ENCODE peak calls at places on chromosome 14, in eight cellular contexts. One of them, this sample, is unnamed.

GRCh38 chr14:93332032-93332852 is 594 bp downstream of the BTBD7 start:
- DNase-seq in stomach: peak
- DNase-seq in A549: no peak
- DNase-seq in AG09309: no peak
- DNase-seq in fibroblast of pulmonary artery: peak
- DNase-seq in Caco-2: peak
- DNase-seq in tibial artery: peak
- DNase-seq in cardiac muscle cell: peak
- DNase-seq in this sample: peak

GRCh38 chr14:74141703-74142102 is 56.9 kb downstream of the LIN52 start:
- DNase-seq in cardiac muscle cell: no peak
- DNase-seq in AG09309: peak
- DNase-seq in Caco-2: no peak
- DNase-seq in A549: no peak
- DNase-seq in tibial artery: peak
- DNase-seq in fibroblast of pulmonary artery: peak
- DNase-seq in stomach: no peak
- DNase-seq in this sample: peak

GRCh38 chr14:99252443-99252939 is 19.5 kb downstream of the BCL11B start:
- DNase-seq in cardiac muscle cell: no peak
- DNase-seq in AG09309: no peak
- DNase-seq in fibroblast of pulmonary artery: no peak
- DNase-seq in tibial artery: no peak
- DNase-seq in stomach: no peak
- DNase-seq in A549: no peak
- DNase-seq in Caco-2: no peak
- DNase-seq in this sample: no peak

GRCh38 chr14:94100847-94101246 is 9.7 kb upstream of the IFI27 start:
- DNase-seq in tibial artery: peak
- DNase-seq in stomach: no peak
- DNase-seq in fibroblast of pulmonary artery: peak
- DNase-seq in cardiac muscle cell: no peak
- DNase-seq in Caco-2: no peak
- DNase-seq in A549: peak
- DNase-seq in AG09309: no peak
- DNase-seq in this sample: peak

GRCh38 chr14:68291820-68292219 is 472.2 kb downstream of the RAD51B start:
- DNase-seq in stomach: no peak
- DNase-seq in cardiac muscle cell: peak
- DNase-seq in AG09309: no peak
- DNase-seq in fibroblast of pulmonary artery: no peak
- DNase-seq in Caco-2: no peak
- DNase-seq in A549: no peak
- DNase-seq in tibial artery: no peak
- DNase-seq in this sample: no peak

GRCh38 chr14:99344051-99344450 is 72.1 kb upstream of the BCL11B start:
- DNase-seq in A549: no peak
- DNase-seq in stomach: no peak
- DNase-seq in fibroblast of pulmonary artery: no peak
- DNase-seq in Caco-2: no peak
- DNase-seq in AG09309: no peak
- DNase-seq in cardiac muscle cell: no peak
- DNase-seq in tibial artery: no peak
- DNase-seq in this sample: no peak

GRCh38 chr14:92951912-92952471 is 29.0 kb downstream of the CHGA start:
- DNase-seq in A549: peak
- DNase-seq in fibroblast of pulmonary artery: peak
- DNase-seq in stomach: peak
- DNase-seq in Caco-2: peak
- DNase-seq in tibial artery: peak
- DNase-seq in cardiac muscle cell: peak
- DNase-seq in AG09309: no peak
- DNase-seq in this sample: peak

GRCh38 chr14:106848330-106849121 is 1322.1 kb downstream of the TMEM121 start:
- DNase-seq in Caco-2: peak
- DNase-seq in fibroblast of pulmonary artery: no peak
- DNase-seq in stomach: no peak
- DNase-seq in cardiac muscle cell: no peak
- DNase-seq in tibial artery: no peak
- DNase-seq in A549: no peak
- DNase-seq in AG09309: no peak
- DNase-seq in this sample: no peak

GRCh38 chr14:20805485-20805884 is 2.8 kb upstream of the RNASE1 start:
- DNase-seq in stomach: no peak
- DNase-seq in tibial artery: no peak
- DNase-seq in cardiac muscle cell: no peak
- DNase-seq in AG09309: no peak
- DNase-seq in fibroblast of pulmonary artery: no peak
- DNase-seq in Caco-2: no peak
- DNase-seq in A549: no peak
- DNase-seq in this sample: no peak

GRCh38 chr14:102666635-102667034 is 74.2 kb downstream of the RCOR1 start:
- DNase-seq in fibroblast of pulmonary artery: peak
- DNase-seq in stomach: no peak
- DNase-seq in Caco-2: no peak
- DNase-seq in A549: no peak
- DNase-seq in tibial artery: no peak
- DNase-seq in AG09309: peak
- DNase-seq in cardiac muscle cell: no peak
- DNase-seq in this sample: no peak

GRCh38 chr14:52325632-52326031 is 11.5 kb downstream of the PTGER2 start:
- DNase-seq in AG09309: no peak
- DNase-seq in stomach: no peak
- DNase-seq in tibial artery: no peak
- DNase-seq in cardiac muscle cell: no peak
- DNase-seq in Caco-2: no peak
- DNase-seq in A549: no peak
- DNase-seq in fibroblast of pulmonary artery: no peak
- DNase-seq in this sample: no peak

GRCh38 chr14:93263416-93263815 is 56.4 kb downstream of the UBR7 start:
- DNase-seq in cardiac muscle cell: no peak
- DNase-seq in AG09309: no peak
- DNase-seq in Caco-2: no peak
- DNase-seq in tibial artery: no peak
- DNase-seq in A549: no peak
- DNase-seq in fibroblast of pulmonary artery: peak
- DNase-seq in stomach: no peak
- DNase-seq in this sample: peak

GRCh38 chr14:95061317-95062093 is 95.8 kb downstream of the DICER1 start:
- DNase-seq in A549: no peak
- DNase-seq in Caco-2: no peak
- DNase-seq in stomach: no peak
- DNase-seq in tibial artery: no peak
- DNase-seq in fibroblast of pulmonary artery: no peak
- DNase-seq in cardiac muscle cell: no peak
- DNase-seq in AG09309: no peak
- DNase-seq in this sample: no peak

GRCh38 chr14:45066667-45067066 is 17.2 kb upstream of the PRPF39 start:
- DNase-seq in AG09309: no peak
- DNase-seq in fibroblast of pulmonary artery: no peak
- DNase-seq in cardiac muscle cell: no peak
- DNase-seq in stomach: no peak
- DNase-seq in Caco-2: no peak
- DNase-seq in A549: no peak
- DNase-seq in tibial artery: no peak
- DNase-seq in this sample: no peak

GRCh38 chr14:60722163-60722835 is 1.9 kb downstream of the SIX4 start:
- DNase-seq in cardiac muscle cell: peak
- DNase-seq in A549: peak
- DNase-seq in Caco-2: peak
- DNase-seq in tibial artery: peak
- DNase-seq in AG09309: no peak
- DNase-seq in stomach: peak
- DNase-seq in fibroblast of pulmonary artery: peak
- DNase-seq in this sample: peak

GRCh38 chr14:57833304-57833703 is 32.6 kb downstream of the SLC35F4 start:
- DNase-seq in AG09309: peak
- DNase-seq in Caco-2: no peak
- DNase-seq in tibial artery: peak
- DNase-seq in cardiac muscle cell: no peak
- DNase-seq in stomach: no peak
- DNase-seq in A549: peak
- DNase-seq in fibroblast of pulmonary artery: peak
- DNase-seq in this sample: peak

GRCh38 chr14:105349992-105350391 is 35.4 kb downstream of the PACS2 start:
- DNase-seq in AG09309: no peak
- DNase-seq in tibial artery: no peak
- DNase-seq in A549: no peak
- DNase-seq in cardiac muscle cell: no peak
- DNase-seq in fibroblast of pulmonary artery: no peak
- DNase-seq in stomach: no peak
- DNase-seq in Caco-2: no peak
- DNase-seq in this sample: no peak

GRCh38 chr14:87529081-87529480 is 463.9 kb downstream of the GALC start:
- DNase-seq in stomach: no peak
- DNase-seq in fibroblast of pulmonary artery: no peak
- DNase-seq in AG09309: no peak
- DNase-seq in cardiac muscle cell: no peak
- DNase-seq in Caco-2: no peak
- DNase-seq in A549: no peak
- DNase-seq in tibial artery: no peak
- DNase-seq in this sample: no peak

GRCh38 chr14:92644166-92644565 is 104.3 kb downstream of the LGMN start:
- DNase-seq in Caco-2: no peak
- DNase-seq in AG09309: no peak
- DNase-seq in fibroblast of pulmonary artery: peak
- DNase-seq in A549: no peak
- DNase-seq in tibial artery: no peak
- DNase-seq in cardiac muscle cell: no peak
- DNase-seq in stomach: no peak
- DNase-seq in this sample: peak

GRCh38 chr14:102527255-102528232 is 18.0 kb upstream of the ANKRD9 start:
- DNase-seq in tibial artery: no peak
- DNase-seq in A549: peak
- DNase-seq in stomach: peak
- DNase-seq in cardiac muscle cell: no peak
- DNase-seq in Caco-2: no peak
- DNase-seq in AG09309: no peak
- DNase-seq in fibroblast of pulmonary artery: no peak
- DNase-seq in this sample: peak

GRCh38 chr14:83838221-83838620 is 1691.7 kb upstream of the FLRT2 start:
- DNase-seq in stomach: no peak
- DNase-seq in A549: no peak
- DNase-seq in AG09309: no peak
- DNase-seq in Caco-2: no peak
- DNase-seq in fibroblast of pulmonary artery: no peak
- DNase-seq in cardiac muscle cell: no peak
- DNase-seq in tibial artery: no peak
- DNase-seq in this sample: no peak

GRCh38 chr14:102516531-102517411 is 7.2 kb upstream of the ANKRD9 start:
- DNase-seq in tibial artery: no peak
- DNase-seq in fibroblast of pulmonary artery: no peak
- DNase-seq in A549: peak
- DNase-seq in AG09309: no peak
- DNase-seq in stomach: peak
- DNase-seq in Caco-2: peak
- DNase-seq in cardiac muscle cell: peak
- DNase-seq in this sample: no peak

DNA sequence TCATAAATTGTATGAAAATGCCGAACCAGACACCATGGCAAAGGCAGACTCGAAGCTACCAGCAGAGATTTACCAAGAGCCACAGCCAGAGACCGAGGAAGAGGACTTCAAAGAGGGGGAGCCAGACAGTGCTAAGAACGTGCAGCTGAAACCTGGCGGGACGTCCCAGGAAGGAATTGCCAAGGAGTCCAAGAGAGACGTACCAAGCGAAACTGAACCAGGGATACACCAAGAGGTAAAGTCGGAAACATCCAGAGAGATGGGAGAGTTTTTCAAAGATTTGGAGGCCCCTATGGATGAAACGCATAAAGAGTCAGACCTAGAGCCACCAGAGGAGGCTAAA is 294 bp downstream of the SAMD15 start:
- DNase-seq in Caco-2: no peak
- DNase-seq in stomach: no peak
- DNase-seq in A549: no peak
- DNase-seq in AG09309: no peak
- DNase-seq in fibroblast of pulmonary artery: no peak
- DNase-seq in tibial artery: no peak
- DNase-seq in cardiac muscle cell: no peak
- DNase-seq in this sample: no peak
- H3K4me3 ChIP-seq in Caco-2: peak
- H3K4me3 ChIP-seq in stomach: peak
- H3K4me3 ChIP-seq in A549: peak
- H3K4me3 ChIP-seq in AG09309: peak
- H3K4me3 ChIP-seq in fibroblast of pulmonary artery: peak
- H3K4me3 ChIP-seq in tibial artery: peak
- H3K4me3 ChIP-seq in cardiac muscle cell: peak
- H3K4me3 ChIP-seq in this sample: peak

GRCh38 chr14:53509227-53509822 is 356.2 kb upstream of the DDHD1 start:
- DNase-seq in stomach: no peak
- DNase-seq in Caco-2: no peak
- DNase-seq in A549: no peak
- DNase-seq in tibial artery: peak
- DNase-seq in fibroblast of pulmonary artery: peak
- DNase-seq in AG09309: no peak
- DNase-seq in cardiac muscle cell: peak
- DNase-seq in this sample: no peak
- TF ChIP-seq CTCF in stomach: no peak
- TF ChIP-seq CTCF in Caco-2: no peak
- TF ChIP-seq CTCF in A549: no peak
- TF ChIP-seq CTCF in tibial artery: no peak
- TF ChIP-seq CTCF in fibroblast of pulmonary artery: no peak
- TF ChIP-seq CTCF in AG09309: no peak
- TF ChIP-seq CTCF in cardiac muscle cell: no peak
- TF ChIP-seq CTCF in this sample: no peak

DNA sequence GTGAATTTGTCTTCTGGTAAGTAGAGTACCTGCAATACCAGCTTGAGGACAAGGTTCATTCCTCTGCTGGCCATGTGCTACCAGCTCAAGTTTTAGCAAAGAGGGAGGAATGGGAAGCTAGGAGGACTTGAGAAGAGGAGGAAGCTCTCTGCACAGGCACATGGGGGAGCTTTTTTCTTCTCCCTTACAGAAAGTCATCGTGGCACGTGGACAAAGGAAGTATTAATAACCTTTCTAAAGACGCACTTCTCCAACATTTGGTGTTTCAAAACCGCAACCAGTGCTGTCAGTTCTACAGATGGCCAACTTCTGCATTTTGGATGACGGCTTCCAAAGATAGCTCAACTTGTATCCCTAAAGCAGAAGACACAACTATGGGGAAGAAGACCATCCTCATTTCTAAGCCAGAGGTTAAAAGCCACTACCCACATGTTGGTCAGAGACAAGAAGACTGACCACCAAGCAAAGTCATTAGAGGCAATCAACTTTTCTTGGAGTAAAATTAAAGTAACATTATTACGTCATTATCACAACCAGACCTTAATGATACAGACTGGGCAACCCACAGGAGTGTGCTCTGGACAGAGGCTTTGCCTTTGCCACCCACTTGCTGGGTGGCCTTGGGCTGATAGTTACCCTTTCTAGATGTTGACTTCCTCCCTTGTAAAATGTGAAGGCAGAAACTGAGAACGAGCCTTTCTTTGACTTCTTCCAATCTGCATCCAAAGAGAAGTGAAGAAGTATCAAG is 12.3 kb upstream of the TMED10 start:
- DNase-seq in tibial artery: peak
- DNase-seq in cardiac muscle cell: no peak
- DNase-seq in AG09309: no peak
- DNase-seq in stomach: no peak
- DNase-seq in fibroblast of pulmonary artery: no peak
- DNase-seq in Caco-2: no peak
- DNase-seq in A549: no peak
- DNase-seq in this sample: no peak
- H3K4me3 ChIP-seq in tibial artery: no peak
- H3K4me3 ChIP-seq in cardiac muscle cell: no peak
- H3K4me3 ChIP-seq in AG09309: no peak
- H3K4me3 ChIP-seq in stomach: no peak
- H3K4me3 ChIP-seq in fibroblast of pulmonary artery: no peak
- H3K4me3 ChIP-seq in Caco-2: no peak
- H3K4me3 ChIP-seq in A549: no peak
- H3K4me3 ChIP-seq in this sample: no peak

GRCh38 chr14:34111933-34112332 is 161.1 kb upstream of the EGLN3 start:
- DNase-seq in fibroblast of pulmonary artery: no peak
- DNase-seq in stomach: no peak
- DNase-seq in cardiac muscle cell: no peak
- DNase-seq in A549: no peak
- DNase-seq in Caco-2: no peak
- DNase-seq in AG09309: no peak
- DNase-seq in tibial artery: no peak
- DNase-seq in this sample: no peak
- TF ChIP-seq CTCF in fibroblast of pulmonary artery: no peak
- TF ChIP-seq CTCF in stomach: no peak
- TF ChIP-seq CTCF in cardiac muscle cell: no peak
- TF ChIP-seq CTCF in A549: no peak
- TF ChIP-seq CTCF in Caco-2: no peak
- TF ChIP-seq CTCF in AG09309: no peak
- TF ChIP-seq CTCF in tibial artery: no peak
- TF ChIP-seq CTCF in this sample: no peak